ENCODE peak calls at places on chromosome 6, in six cellular contexts. M is IMR-90, V is transverse colon, I is HCT116, X is H54, B is heart left ventricle. U is an unnamed sample.

GRCh38 chr6:13681305-13682061 is 30.2 kb downstream of the RANBP9 start:
- DNase-seq in M (no peak), V (no peak), I (no peak), X (no peak), B (no peak), U (no peak)

GRCh38 chr6:3561745-3562144 is 104.9 kb upstream of the SLC22A23 start:
- DNase-seq in M (peak; percentile 35), V (no peak), I (no peak), X (no peak), B (no peak), U (no peak)

GRCh38 chr6:30560930-30561329 is 3.8 kb downstream of the PRR3 start:
- DNase-seq in M (no peak), V (no peak), I (no peak), X (no peak), B (no peak), U (no peak)

GRCh38 chr6:34630040-34630439 is 66.5 kb downstream of the ILRUN start:
- DNase-seq in M (peak; percentile 98), V (no peak), I (peak; percentile 56), X (peak; percentile 17), B (no peak), U (no peak)

GRCh38 chr6:142644866-142645265 is 300.1 kb downstream of the HIVEP2 start:
- DNase-seq in M (no peak), V (no peak), I (no peak), X (no peak), B (no peak), U (no peak)

GRCh38 chr6:156916108-156916801 is 139.1 kb downstream of the ARID1B start:
- DNase-seq in M (peak; percentile 37), V (no peak), I (no peak), X (no peak), B (no peak), U (no peak)

GRCh38 chr6:106141441-106142237 is 55.5 kb downstream of the PRDM1 start:
- DNase-seq in M (no peak), V (peak; percentile 58), I (no peak), X (no peak), B (no peak), U (no peak)

GRCh38 chr6:6858533-6858982 is 249.2 kb upstream of the RREB1 start:
- DNase-seq in M (no peak), V (no peak), I (no peak), X (no peak), B (no peak), U (peak; percentile 19)

GRCh38 chr6:41713161-41713649 is 22.2 kb downstream of the TFEB start:
- DNase-seq in M (peak; percentile 45), V (no peak), I (no peak), X (peak; percentile 95), B (peak; percentile 72), U (no peak)

GRCh38 chr6:138089325-138089724 is 17.9 kb downstream of the PERP start:
- DNase-seq in M (no peak), V (no peak), I (no peak), X (no peak), B (no peak), U (no peak)

GRCh38 chr6:16338577-16339262 is 100.3 kb downstream of the GMPR start:
- DNase-seq in M (peak; percentile 100), V (peak; percentile 62), I (no peak), X (peak; percentile 90), B (peak; percentile 66), U (no peak)

GRCh38 chr6:30682181-30683117 is 4.0 kb downstream of the PPP1R18 start:
- DNase-seq in M (peak; percentile 95), V (peak; percentile 89), I (no peak), X (peak; percentile 48), B (peak; percentile 89), U (no peak)

GRCh38 chr6:41714556-41715273 is 20.7 kb downstream of the TFEB start:
- DNase-seq in M (no peak), V (no peak), I (no peak), X (no peak), B (no peak), U (no peak)

GRCh38 chr6:67839818-67840217 is 795.3 kb upstream of the ADGRB3 start:
- DNase-seq in M (no peak), V (no peak), I (no peak), X (no peak), B (no peak), U (no peak)

GRCh38 chr6:106620931-106621672 is 8.2 kb downstream of the RTN4IP1 start:
- DNase-seq in M (peak; percentile 42), V (no peak), I (no peak), X (no peak), B (no peak), U (no peak)

GRCh38 chr6:153172815-153173214 is 41.7 kb upstream of the RGS17 start:
- DNase-seq in M (no peak), V (no peak), I (no peak), X (no peak), B (no peak), U (no peak)

GRCh38 chr6:125974214-125974866 is 12.0 kb upstream of the TRMT11 start:
- DNase-seq in M (peak; percentile 68), V (no peak), I (peak; percentile 46), X (no peak), B (no peak), U (peak; percentile 74)

GRCh38 chr6:137978252-137978896 is 111.3 kb downstream of the TNFAIP3 start:
- DNase-seq in M (no peak), V (peak; percentile 32), I (peak; percentile 48), X (no peak), B (no peak), U (peak; percentile 47)

GRCh38 chr6:41373919-41374617 is 38.7 kb downstream of the NCR2 start:
- DNase-seq in M (no peak), V (no peak), I (no peak), X (no peak), B (no peak), U (no peak)

GRCh38 chr6:75491302-75491701 is 2.3 kb downstream of the FILIP1 start:
- DNase-seq in M (no peak), V (no peak), I (no peak), X (no peak), B (peak; percentile 24), U (no peak)

GRCh38 chr6:75489025-75489424 is 4.6 kb downstream of the FILIP1 start:
- DNase-seq in M (peak; percentile 27), V (no peak), I (no peak), X (no peak), B (no peak), U (no peak)

GRCh38 chr6:75492769-75493168 is 831 bp downstream of the FILIP1 start:
- DNase-seq in M (no peak), V (no peak), I (no peak), X (no peak), B (no peak), U (no peak)

GRCh38 chr6:75494290-75494689 is 690 bp upstream of the FILIP1 start:
- DNase-seq in M (no peak), V (no peak), I (no peak), X (no peak), B (no peak), U (no peak)

DNA sequence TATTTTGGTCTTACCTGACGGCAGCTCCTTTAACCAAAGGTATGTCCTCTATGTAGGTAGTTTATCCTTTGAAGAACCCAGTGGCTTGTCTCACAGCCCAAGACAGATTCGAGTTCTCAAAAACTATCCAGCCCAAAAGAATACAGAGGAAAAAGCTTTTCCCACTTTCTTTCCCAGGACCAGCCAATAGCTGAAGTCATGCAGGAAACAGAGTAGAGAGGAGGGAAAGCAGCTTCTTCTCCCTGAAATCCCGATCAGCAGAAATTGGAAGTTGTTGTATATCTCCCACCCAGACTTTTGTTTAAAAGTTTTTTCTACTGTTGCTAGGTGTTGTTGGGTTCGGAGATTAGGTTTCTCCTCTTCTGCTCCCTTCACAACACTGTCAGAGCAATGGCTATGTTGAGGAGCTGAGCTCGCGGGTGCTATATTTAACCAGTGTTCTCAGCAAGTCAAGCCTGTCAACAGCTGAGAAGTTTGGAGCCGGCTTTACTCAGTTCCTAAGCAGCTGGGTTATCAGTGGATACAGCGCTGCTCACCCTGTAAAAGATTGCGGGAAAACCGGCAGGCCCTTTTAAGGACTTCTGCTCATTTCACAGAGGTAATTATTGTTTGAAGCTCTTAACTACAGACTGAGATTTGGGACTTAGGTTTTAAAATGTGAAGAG is at the start of gene FILIP1:
- DNase-seq in M (peak; percentile 56), V (peak; percentile 11), I (no peak), X (no peak), B (peak; percentile 78), U (no peak)
- TF ChIP-seq POLR2A in M (no peak), V (peak; percentile 46), I (no peak), X (no peak), B (peak; percentile 85), U (no peak)

GRCh38 chr6:110876170-110876773 is 1.7 kb downstream of the AMD1 start:
- DNase-seq in M (peak; percentile 90), V (peak; percentile 92), I (peak; percentile 73), X (peak; percentile 35), B (peak; percentile 87), U (peak; percentile 89)
- TF ChIP-seq POLR2A in M (peak; percentile 96), V (peak; percentile 98), I (peak; percentile 62), X (peak; percentile 76), B (peak; percentile 72), U (peak; percentile 90)

DNA sequence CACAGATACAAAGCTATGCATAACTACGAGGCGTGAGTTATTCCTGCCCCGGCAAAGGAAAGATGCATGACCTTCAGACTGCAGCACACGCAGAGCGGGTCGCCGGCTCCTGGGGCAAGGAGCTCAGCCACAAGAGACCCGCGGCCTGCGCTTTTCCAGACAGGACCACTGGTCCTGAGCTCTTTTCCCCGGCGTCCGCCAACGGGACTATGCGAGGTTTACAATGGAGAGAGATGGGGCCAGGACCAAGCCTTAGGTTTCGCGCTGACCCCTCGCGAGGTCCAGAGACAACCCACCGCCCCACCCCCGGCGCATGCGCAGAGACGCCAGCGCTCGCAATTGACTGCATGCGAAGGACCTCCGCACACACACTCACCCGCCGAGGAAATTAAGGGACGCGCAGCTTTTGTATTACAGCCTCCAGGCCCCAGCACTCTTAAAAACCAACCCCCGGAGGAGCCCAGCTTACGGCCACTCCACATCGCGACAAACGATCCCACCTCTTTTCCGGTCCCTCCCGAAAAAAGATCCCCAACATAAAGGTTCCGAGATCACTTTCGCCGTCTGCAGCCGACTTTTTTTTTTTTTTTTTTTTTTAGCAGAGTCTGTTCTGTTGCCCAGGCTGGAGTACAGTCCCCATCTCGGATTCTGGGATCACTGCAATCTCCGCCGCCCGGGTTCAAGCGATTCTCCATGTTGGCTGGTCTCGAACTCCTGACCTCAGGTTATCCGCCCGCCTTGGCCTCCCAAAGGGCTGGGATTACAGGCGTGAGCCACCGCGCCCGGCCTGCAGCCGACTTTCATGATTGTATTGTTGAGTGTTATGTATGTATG is at the start of gene COQ3:
- DNase-seq in M (peak; percentile 71), V (peak; percentile 68), I (peak; percentile 57), X (peak; percentile 59), B (peak; percentile 79), U (peak; percentile 79)
- TF ChIP-seq POLR2A in M (peak; percentile 77), V (peak; percentile 25), I (peak; percentile 72), X (peak; percentile 53), B (peak; percentile 46), U (peak; percentile 55)

GRCh38 chr6:31779908-31780307 is 2.8 kb upstream of the VWA7 start:
- DNase-seq in M (no peak), V (no peak), I (no peak), X (no peak), B (no peak), U (no peak)

GRCh38 chr6:31784270-31784925 is 7.3 kb upstream of the VWA7 start:
- DNase-seq in M (no peak), V (no peak), I (no peak), X (no peak), B (no peak), U (no peak)

GRCh38 chr6:31781244-31782125 is 4.4 kb upstream of the VWA7 start:
- DNase-seq in M (no peak), V (no peak), I (no peak), X (no peak), B (no peak), U (no peak)

GRCh38 chr6:31780507-31781243 is 3.5 kb upstream of the VWA7 start:
- DNase-seq in M (no peak), V (no peak), I (no peak), X (no peak), B (no peak), U (no peak)

GRCh38 chr6:31782126-31782941 is 5.2 kb upstream of the VWA7 start:
- DNase-seq in M (no peak), V (no peak), I (no peak), X (no peak), B (no peak), U (no peak)
- TF ChIP-seq POLR2A in M (no peak), V (no peak), I (no peak), X (no peak), B (no peak), U (no peak)